ENCODE peak calls at places on chromosomes 11 and 22, in seven cellular contexts. O is Peyer's patch, J is A549, P is H1, R is body of pancreas, G is heart left ventricle, V is HCT116. F is an unnamed sample.

GRCh38 chr11:91373497-91373896 is 851.1 kb upstream of the FAT3 start:
- DNase-seq in J (peak), G (no peak), V (no peak), R (no peak), O (no peak), P (no peak), F (no peak)

GRCh38 chr22:50192825-50193204 is 7.1 kb downstream of the TRABD start:
- DNase-seq in V (no peak), R (peak), O (no peak), J (no peak), G (peak), P (no peak), F (no peak)

GRCh38 chr11:128862421-128862820 is 4.7 kb downstream of the KCNJ1 start:
- DNase-seq in P (no peak), O (no peak), G (no peak), J (no peak), V (no peak), R (no peak), F (no peak)

GRCh38 chr22:49894321-49895072 is 23.7 kb downstream of the ALG12 start:
- DNase-seq in G (no peak), O (no peak), J (no peak), P (no peak), V (no peak), R (no peak), F (no peak)

GRCh38 chr11:17734986-17735822 is 623 bp downstream of the KCNC1 start:
- DNase-seq in R (peak), G (peak), O (peak), J (peak), P (peak), V (no peak), F (peak)

GRCh38 chr11:44005076-44005800 is 42.5 kb upstream of the ACCSL start:
- DNase-seq in V (no peak), P (peak), R (no peak), J (no peak), G (no peak), O (no peak), F (no peak)

GRCh38 chr11:65357856-65358356 is 3.4 kb downstream of the TIGD3 start:
- DNase-seq in R (no peak), G (peak), P (no peak), J (no peak), O (peak), V (no peak), F (peak)

GRCh38 chr11:119091966-119092879 is 7.5 kb downstream of the HMBS start:
- DNase-seq in V (no peak), R (no peak), J (no peak), G (no peak), O (no peak), P (no peak), F (peak)

GRCh38 chr11:46560300-46561025 is 33.4 kb downstream of the AMBRA1 start:
- DNase-seq in P (no peak), R (no peak), V (no peak), G (no peak), O (no peak), J (no peak), F (peak)

GRCh38 chr11:8265681-8266241 is 2.1 kb upstream of the LMO1 start:
- DNase-seq in R (peak), G (no peak), O (peak), J (no peak), P (no peak), V (no peak), F (no peak)

GRCh38 chr11:134410766-134411165 is 1.3 kb downstream of the B3GAT1 start:
- DNase-seq in V (no peak), J (no peak), R (no peak), P (no peak), G (no peak), O (no peak), F (no peak)

GRCh38 chr11:7448126-7448525 is 37.2 kb upstream of the OLFML1 start:
- DNase-seq in V (no peak), R (no peak), J (no peak), P (peak), G (no peak), O (no peak), F (no peak)

GRCh38 chr11:97990162-97990920 is 1030.4 kb upstream of the CNTN5 start:
- DNase-seq in G (no peak), R (no peak), O (no peak), J (no peak), V (no peak), P (no peak), F (peak)

GRCh38 chr11:130023204-130023603 is 20.6 kb upstream of the PRDM10 start:
- DNase-seq in J (no peak), R (no peak), G (no peak), V (peak), P (no peak), O (no peak), F (no peak)

GRCh38 chr22:17705565-17706450 is 67.3 kb downstream of the BCL2L13 start:
- DNase-seq in G (no peak), O (no peak), P (no peak), R (no peak), J (no peak), V (no peak), F (no peak)

GRCh38 chr22:17707526-17707925 is 66.7 kb downstream of the BID start:
- DNase-seq in V (no peak), G (no peak), J (no peak), P (no peak), R (no peak), O (no peak), F (no peak)

GRCh38 chr22:17703811-17704210 is 65.3 kb downstream of the BCL2L13 start:
- DNase-seq in G (no peak), O (no peak), P (no peak), J (no peak), V (no peak), R (no peak), F (peak)

GRCh38 chr22:17706947-17707346 is 67.3 kb downstream of the BID start:
- DNase-seq in O (no peak), V (no peak), G (no peak), R (no peak), P (no peak), J (no peak), F (no peak)

GRCh38 chr22:17706451-17706900 is 67.8 kb downstream of the BID start:
- DNase-seq in V (peak), O (no peak), R (peak), G (no peak), J (peak), P (no peak), F (no peak)
- TF ChIP-seq POLR2A in V (no peak), O (peak), R (no peak), G (peak), J (no peak), P (no peak), F (no peak)

DNA sequence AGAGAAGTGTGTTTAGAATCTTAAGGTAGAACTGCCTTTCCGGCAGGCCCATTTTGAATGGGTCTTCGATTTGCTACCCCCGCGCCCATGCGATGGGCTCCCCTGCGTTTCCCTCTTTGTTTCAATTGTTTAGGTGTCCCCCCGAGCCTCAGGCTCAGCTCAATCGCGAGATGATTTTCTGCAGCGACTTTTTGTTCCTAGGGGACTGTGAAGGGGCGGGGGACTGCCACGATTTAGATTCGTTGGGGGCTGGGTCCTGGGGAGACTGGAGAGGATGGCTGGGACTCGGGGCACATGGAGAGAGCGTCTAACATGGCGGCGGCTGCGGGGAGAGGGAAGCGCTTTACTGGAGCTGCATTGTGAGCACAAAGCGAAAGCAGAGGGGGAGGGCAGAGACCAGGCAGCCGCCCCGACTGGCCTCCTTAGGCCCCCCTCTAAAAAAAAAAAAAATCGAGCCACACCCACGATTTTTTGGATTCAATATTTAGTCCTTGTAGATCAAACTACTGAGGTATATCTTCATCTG is 1.7 kb downstream of the CAPRIN1 start:
- DNase-seq in O (peak), J (peak), R (peak), G (peak), P (peak), V (no peak), F (peak)
- TF ChIP-seq POLR2A in O (peak), J (peak), R (peak), G (no peak), P (peak), V (no peak), F (peak)

GRCh38 chr11:62545437-62546243 is 966 bp downstream of the AHNAK start:
- DNase-seq in G (peak), O (peak), J (peak), P (peak), V (peak), R (peak), F (peak)

GRCh38 chr11:62542750-62543567 is 3.6 kb downstream of the AHNAK start:
- DNase-seq in O (peak), G (peak), R (peak), P (peak), J (peak), V (peak), F (peak)

GRCh38 chr11:62546244-62546936 is at the start of gene AHNAK:
- DNase-seq in V (no peak), G (peak), R (peak), P (peak), O (peak), J (peak), F (peak)

GRCh38 chr11:62543680-62544444 is 2.7 kb downstream of the AHNAK start:
- DNase-seq in G (no peak), O (no peak), R (no peak), V (no peak), J (no peak), P (no peak), F (peak)

DNA sequence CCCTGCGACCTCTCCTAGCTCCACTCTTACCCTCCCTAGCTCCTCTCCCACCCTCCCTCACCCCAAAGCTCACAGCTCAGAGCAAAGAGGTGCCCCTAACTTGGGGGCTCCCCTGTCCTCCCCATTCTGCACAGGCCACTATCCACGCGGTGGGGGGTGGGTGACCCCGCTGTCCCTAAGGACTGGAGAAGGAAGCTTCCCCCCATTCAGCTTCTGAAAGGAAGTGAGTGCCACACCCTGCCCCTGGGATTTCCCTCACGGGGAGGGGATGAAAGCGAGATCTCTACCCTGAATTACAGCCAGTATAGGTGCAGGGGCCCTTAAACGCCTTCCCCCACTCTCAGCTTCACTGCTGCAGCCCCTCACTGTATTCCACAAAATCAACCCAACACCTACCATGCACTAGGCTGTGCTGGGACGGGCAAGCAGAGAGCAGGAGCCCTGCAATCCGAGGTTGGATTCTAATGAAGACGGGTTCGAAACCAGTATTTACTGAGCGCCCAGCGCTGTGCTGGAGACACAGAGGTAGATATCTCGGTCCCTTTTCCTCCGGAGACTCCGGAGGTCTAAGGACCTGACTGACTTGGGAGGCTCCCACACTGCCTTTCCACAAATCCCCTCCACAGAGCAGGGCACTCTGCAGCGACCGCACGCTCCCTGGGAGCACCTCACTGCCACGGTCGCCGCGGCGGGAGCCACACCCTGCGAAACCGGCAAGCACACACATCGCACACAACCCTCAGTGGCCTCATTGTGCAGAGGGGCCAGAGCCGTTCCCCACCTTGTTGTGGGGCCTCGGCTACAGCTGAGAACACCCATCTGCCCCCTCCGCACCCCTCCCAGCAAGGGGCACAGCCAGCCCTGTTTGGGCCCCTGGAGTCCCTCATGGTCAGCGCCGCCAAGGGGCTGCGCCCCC is 1.8 kb downstream of the AHNAK start:
- DNase-seq in G (peak), R (no peak), P (no peak), V (no peak), O (peak), J (peak), F (peak)
- TF ChIP-seq POLR2A in G (no peak), R (no peak), P (no peak), V (no peak), O (no peak), J (no peak), F (no peak)

DNA sequence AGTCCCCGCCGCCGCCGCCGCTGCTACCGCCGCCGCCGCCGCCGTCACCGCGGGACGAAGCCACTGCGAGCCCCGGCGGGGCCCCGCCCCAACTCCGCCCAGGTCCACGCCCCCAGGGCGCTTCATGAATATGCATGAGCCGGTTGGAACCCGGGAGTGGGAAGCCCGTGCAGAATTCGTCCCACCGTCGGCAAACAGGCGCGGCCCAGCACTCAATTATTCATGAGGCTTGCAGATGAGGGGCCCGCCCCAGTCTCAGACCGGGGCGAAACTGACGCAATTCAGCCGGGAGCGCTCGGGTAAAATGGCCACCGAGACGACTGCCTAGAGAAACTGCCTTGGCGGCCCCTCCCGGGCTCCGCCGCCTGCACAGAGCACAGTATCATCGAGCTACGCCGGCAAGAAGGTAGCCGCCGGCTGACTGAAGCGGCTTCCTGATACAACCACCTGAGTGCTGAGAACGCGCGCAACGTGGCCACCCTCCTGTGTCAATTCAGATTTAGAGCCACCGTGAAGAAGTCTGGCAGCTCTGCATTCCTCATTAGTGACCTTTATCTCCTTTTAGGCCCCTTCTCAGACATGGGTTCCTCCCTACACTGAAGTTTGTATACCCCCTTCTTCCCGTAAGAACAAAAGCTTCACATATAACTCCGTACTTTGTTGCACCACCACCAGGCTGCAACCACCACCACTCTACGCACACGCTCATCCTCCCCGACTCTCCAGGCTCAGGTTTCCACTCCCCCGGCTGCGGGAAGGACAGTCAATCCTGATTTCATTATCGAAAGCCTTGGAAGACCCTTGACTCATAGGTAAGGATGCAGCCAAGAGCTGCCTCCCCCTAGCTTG is at the start of gene TNKS1BP1:
- DNase-seq in R (peak), G (peak), V (peak), P (peak), J (peak), O (peak), F (peak)
- TF ChIP-seq POLR2A in R (peak), G (peak), V (no peak), P (peak), J (peak), O (peak), F (peak)

F was measured in erythroblast.